ENCODE peak calls at places on chromosome 1, in ten cellular contexts. M is HFF-Myc; E is RCC 7860; D is activated CD4-positive, alpha-beta T cell treated with anti-CD3 and anti-CD28 coated beads, Interleukin-2, amount 10 ng/mL, durations not matched to agents 7 days and 5 days; V is T-helper 1 cell; X is AG09309; O is cardiac fibroblast; S is mesendoderm; A is hypothalamus; L is amniotic stem cell. R is an unnamed sample.
A peak's percentile ranks its signal among the peaks of the same experiment; 100 is the strongest.

GRCh38 chr1:177772621-177773020 is 197.2 kb downstream of the SEC16B start:
- DNase-seq in M (no peak), E (no peak), D (no peak), V (no peak), X (no peak), O (peak; percentile 5), S (no peak), A (no peak), L (no peak), R (no peak)

GRCh38 chr1:116772648-116773045 is 18.4 kb downstream of the CD2 start:
- DNase-seq in M (no peak), E (peak; percentile 48), D (no peak), V (no peak), X (peak; percentile 45), O (peak; percentile 75), S (no peak), A (no peak), L (no peak), R (no peak)

GRCh38 chr1:40703316-40703715 is 11.8 kb downstream of the NFYC start:
- DNase-seq in M (peak; percentile 72), E (peak; percentile 82), D (no peak), V (no peak), X (peak; percentile 57), O (peak; percentile 83), S (no peak), A (no peak), L (no peak), R (no peak)

GRCh38 chr1:201450721-201451291 is 18.2 kb downstream of the PHLDA3 start:
- DNase-seq in M (no peak), E (peak; percentile 71), D (no peak), V (no peak), X (no peak), O (peak; percentile 89), S (peak; percentile 66), A (peak; percentile 57), L (peak; percentile 51), R (no peak)

GRCh38 chr1:92858564-92859399 is 26.9 kb downstream of the RPL5 start:
- DNase-seq in M (peak; percentile 71), E (peak; percentile 68), D (peak; percentile 71), V (peak; percentile 43), X (peak; percentile 63), O (peak; percentile 91), S (peak; percentile 82), A (peak; percentile 13), L (peak; percentile 91), R (peak; percentile 63)

GRCh38 chr1:62800825-62801306 is 16.9 kb downstream of the ATG4C start:
- DNase-seq in M (no peak), E (no peak), D (no peak), V (no peak), X (no peak), O (no peak), S (no peak), A (no peak), L (no peak), R (no peak)

GRCh38 chr1:107618539-107618938 is 346.4 kb downstream of the VAV3 start:
- DNase-seq in M (no peak), E (no peak), D (no peak), V (no peak), X (no peak), O (no peak), S (no peak), A (no peak), L (no peak), R (no peak)

GRCh38 chr1:159862557-159862956 is at the start of gene VSIG8:
- DNase-seq in M (no peak), E (no peak), D (no peak), V (no peak), X (no peak), O (no peak), S (no peak), A (no peak), L (no peak), R (no peak)

GRCh38 chr1:119101563-119101962 is 38.9 kb downstream of the WARS2 start:
- DNase-seq in M (no peak), E (peak; percentile 57), D (no peak), V (no peak), X (peak; percentile 54), O (peak; percentile 92), S (no peak), A (no peak), L (no peak), R (no peak)

R was measured in smooth muscle cell of the brain vasculature.